ENCODE peak calls at places on chromosome 1, in nine cellular contexts. C is EH; Y is AG08395; W is activated naive CD8-positive, alpha-beta T cell treated with anti-CD3 and anti-CD28 coated beads, Interleukin-2, amount 50 U/mL, for 24 hours; P is hippocampal formation; S is neural progenitor cell; Z is HT1080; N is LoVo; O is NCI-H460. D is an unnamed sample.

GRCh38 chr1:38735651-38736161 is 123.9 kb downstream of the RRAGC start:
- DNase-seq in S (no peak), C (peak), Z (peak), W (no peak), P (no peak), O (no peak), N (no peak), Y (no peak), D (no peak)

GRCh38 chr1:244112046-244112445 is 61.0 kb downstream of the ZBTB18 start:
- DNase-seq in O (no peak), N (no peak), S (no peak), P (no peak), Z (no peak), W (no peak), Y (no peak), C (no peak), D (no peak)

GRCh38 chr1:87224209-87224608 is 104.5 kb upstream of the LMO4 start:
- DNase-seq in O (no peak), S (no peak), Y (peak), P (no peak), N (no peak), W (no peak), C (peak), Z (peak), D (peak)

GRCh38 chr1:16318544-16318943 is 33.7 kb downstream of the FBXO42 start:
- DNase-seq in C (peak), Z (no peak), P (no peak), N (no peak), W (no peak), S (no peak), Y (peak), O (no peak), D (no peak)

GRCh38 chr1:88976235-88976634 is 16.2 kb downstream of the KYAT3 start:
- DNase-seq in P (no peak), W (no peak), Z (no peak), N (no peak), Y (no peak), S (no peak), C (no peak), O (no peak), D (no peak)

GRCh38 chr1:195193134-195193533 is 1415.1 kb downstream of the KCNT2 start:
- DNase-seq in P (no peak), S (no peak), N (no peak), W (no peak), C (no peak), Z (no peak), O (no peak), Y (no peak), D (no peak)

GRCh38 chr1:165680303-165680702 is 18.1 kb downstream of the ALDH9A1 start:
- DNase-seq in Y (no peak), S (no peak), N (no peak), W (no peak), P (no peak), O (no peak), C (no peak), Z (no peak), D (no peak)

GRCh38 chr1:31815307-31815645 is 546 bp downstream of the SPOCD1 start:
- DNase-seq in Y (no peak), Z (no peak), P (no peak), O (no peak), N (no peak), C (no peak), W (no peak), S (no peak), D (no peak)

GRCh38 chr1:106876384-106876783 is 180.1 kb upstream of the PRMT6 start:
- DNase-seq in C (no peak), P (peak), O (no peak), W (no peak), Y (no peak), N (no peak), S (no peak), Z (peak), D (no peak)

GRCh38 chr1:103561612-103562395 is 9.6 kb upstream of the AMY2B start:
- DNase-seq in Y (no peak), C (no peak), S (no peak), O (no peak), N (no peak), P (no peak), W (no peak), Z (no peak), D (no peak)

GRCh38 chr1:226975909-226976670 is 36.0 kb downstream of the COQ8A start:
- DNase-seq in S (peak), P (no peak), Z (no peak), Y (no peak), C (no peak), W (no peak), O (no peak), N (no peak), D (no peak)

GRCh38 chr1:101509370-101509769 is 272.6 kb downstream of the S1PR1 start:
- DNase-seq in Y (no peak), Z (no peak), W (no peak), C (no peak), N (no peak), O (no peak), S (no peak), P (no peak), D (no peak)

GRCh38 chr1:3746784-3747521 is 5.3 kb upstream of the CCDC27 start:
- DNase-seq in C (peak), N (no peak), S (peak), W (peak), O (peak), P (peak), Z (no peak), Y (peak), D (no peak)

GRCh38 chr1:74748962-74749361 is 16.0 kb downstream of the TYW3 start:
- DNase-seq in S (no peak), O (no peak), C (no peak), Y (no peak), N (peak), P (no peak), W (no peak), Z (no peak), D (no peak)

GRCh38 chr1:169572184-169572583 is 14.1 kb downstream of the F5 start:
- DNase-seq in P (no peak), S (no peak), N (peak), C (peak), W (no peak), O (no peak), Z (no peak), Y (no peak), D (no peak)

GRCh38 chr1:163036661-163037060 is 32.5 kb upstream of the RGS4 start:
- DNase-seq in S (no peak), Z (peak), N (no peak), Y (no peak), C (peak), P (no peak), W (no peak), O (no peak), D (no peak)

GRCh38 chr1:2642131-2642559 is 9.3 kb upstream of the MMEL1 start:
- DNase-seq in N (no peak), C (no peak), S (no peak), O (no peak), W (no peak), Z (no peak), Y (no peak), P (no peak), D (no peak)

GRCh38 chr1:199002670-199003069 is 363.8 kb downstream of the PTPRC start:
- DNase-seq in Z (no peak), N (no peak), O (no peak), S (no peak), C (no peak), W (no peak), Y (no peak), P (no peak), D (no peak)

GRCh38 chr1:47997289-47998200 is at the start of gene TRABD2B:
- DNase-seq in Z (peak), N (peak), O (peak), Y (peak), P (peak), S (peak), W (peak), C (peak), D (no peak)

GRCh38 chr1:77548285-77548684 is 134.2 kb downstream of the ZZZ3 start:
- DNase-seq in Y (no peak), S (peak), C (no peak), Z (no peak), N (no peak), W (no peak), P (no peak), O (no peak), D (no peak)

GRCh38 chr1:58392083-58392482 is 154.4 kb downstream of the OMA1 start:
- DNase-seq in Z (no peak), N (no peak), O (no peak), W (peak), P (no peak), Y (no peak), C (no peak), S (no peak), D (no peak)

GRCh38 chr1:11761285-11761684 is 708 bp upstream of the C1orf167 start:
- DNase-seq in P (no peak), Z (no peak), Y (no peak), C (no peak), N (no peak), O (no peak), W (no peak), S (no peak), D (no peak)

GRCh38 chr1:209884665-209885117 is 53.3 kb upstream of the SYT14 start:
- DNase-seq in N (peak), Y (peak), C (peak), O (peak), P (no peak), Z (peak), S (no peak), W (peak), D (peak)

GRCh38 chr1:198932351-198932991 is 293.6 kb downstream of the PTPRC start:
- DNase-seq in S (no peak), Y (no peak), W (no peak), N (peak), C (peak), P (peak), O (no peak), Z (no peak), D (no peak)

GRCh38 chr1:248755505-248755904 is at the start of gene LYPD8:
- DNase-seq in O (no peak), W (no peak), S (no peak), C (no peak), N (no peak), P (no peak), Y (no peak), Z (no peak), D (no peak)

GRCh38 chr1:69058454-69058853 is 509.3 kb upstream of the LRRC7 start:
- DNase-seq in Y (no peak), P (no peak), S (no peak), O (no peak), W (no peak), C (no peak), Z (no peak), N (no peak), D (no peak)

GRCh38 chr1:243348331-243348730 is 92.5 kb downstream of the SDCCAG8 start:
- DNase-seq in W (no peak), N (no peak), O (no peak), Z (no peak), Y (no peak), C (no peak), S (no peak), P (no peak), D (no peak)

GRCh38 chr1:190129367-190129766 is 348.3 kb downstream of the BRINP3 start:
- DNase-seq in W (no peak), S (no peak), C (no peak), Z (no peak), O (no peak), N (no peak), Y (no peak), P (peak), D (no peak)

GRCh38 chr1:23854568-23854967 is 13.5 kb downstream of the FUCA1 start:
- DNase-seq in O (no peak), Z (peak), N (no peak), P (no peak), Y (no peak), C (peak), W (no peak), S (peak), D (peak)

GRCh38 chr1:61419681-61420080 is 305.3 kb downstream of the TM2D1 start:
- DNase-seq in S (no peak), P (no peak), W (no peak), O (no peak), N (no peak), Y (no peak), C (no peak), Z (no peak), D (no peak)

D was measured in NK-92 treated with Interleukin-12 subunit alpha and Interleukin-12 subunit beta, amount 100 ng/mL, for 24 hours.